ENCODE peak calls at places on chromosomes 6 and 20, in four cellular contexts. One of them, this sample, is unnamed.

GRCh38 chr6:149079911-149080501 is 237.5 kb upstream of the TAB2 start:
- DNase-seq in heart left ventricle: peak; percentile 43
- DNase-seq in body of pancreas: peak; percentile 46
- DNase-seq in A549: no peak
- DNase-seq in this sample: peak; percentile 65

GRCh38 chr6:6218246-6219085 is 102.0 kb downstream of the F13A1 start:
- DNase-seq in heart left ventricle: no peak
- DNase-seq in body of pancreas: no peak
- DNase-seq in A549: peak; percentile 39
- DNase-seq in this sample: no peak

GRCh38 chr6:15509335-15509933 is 153.4 kb downstream of the DTNBP1 start:
- DNase-seq in heart left ventricle: no peak
- DNase-seq in body of pancreas: no peak
- DNase-seq in A549: no peak
- DNase-seq in this sample: peak; percentile 13

GRCh38 chr20:61724376-61724775 is 341.3 kb downstream of the TAF4 start:
- DNase-seq in heart left ventricle: no peak
- DNase-seq in body of pancreas: no peak
- DNase-seq in A549: peak; percentile 36
- DNase-seq in this sample: no peak

GRCh38 chr6:1611572-1612385 is 2.1 kb downstream of the FOXC1 start:
- DNase-seq in heart left ventricle: no peak
- DNase-seq in body of pancreas: no peak
- DNase-seq in A549: peak; percentile 29
- DNase-seq in this sample: no peak

GRCh38 chr20:62955519-62956386 is 3.2 kb downstream of the SLC17A9 start:
- DNase-seq in heart left ventricle: no peak
- DNase-seq in body of pancreas: peak; percentile 50
- DNase-seq in A549: no peak
- DNase-seq in this sample: no peak

GRCh38 chr6:148448371-148449010 is 105.9 kb downstream of the SASH1 start:
- DNase-seq in heart left ventricle: no peak
- DNase-seq in body of pancreas: no peak
- DNase-seq in A549: no peak
- DNase-seq in this sample: no peak

GRCh38 chr20:45318948-45319347 is 10.8 kb upstream of the MATN4 start:
- DNase-seq in heart left ventricle: no peak
- DNase-seq in body of pancreas: no peak
- DNase-seq in A549: no peak
- DNase-seq in this sample: no peak

GRCh38 chr6:5997420-5998093 is 9.2 kb downstream of the NRN1 start:
- DNase-seq in heart left ventricle: no peak
- DNase-seq in body of pancreas: no peak
- DNase-seq in A549: no peak
- DNase-seq in this sample: no peak

GRCh38 chr20:58231678-58232077 is 3.2 kb upstream of the ANKRD60 start:
- DNase-seq in heart left ventricle: no peak
- DNase-seq in body of pancreas: no peak
- DNase-seq in A549: peak; percentile 37
- DNase-seq in this sample: no peak

GRCh38 chr6:121216928-121217327 is 117.4 kb downstream of the TBC1D32 start:
- DNase-seq in heart left ventricle: no peak
- DNase-seq in body of pancreas: no peak
- DNase-seq in A549: no peak
- DNase-seq in this sample: no peak

GRCh38 chr6:122049341-122049740 is 350.1 kb upstream of the HSF2 start:
- DNase-seq in heart left ventricle: peak; percentile 18
- DNase-seq in body of pancreas: no peak
- DNase-seq in A549: no peak
- DNase-seq in this sample: peak; percentile 49

GRCh38 chr6:16437984-16438383 is 199.6 kb downstream of the GMPR start:
- DNase-seq in heart left ventricle: no peak
- DNase-seq in body of pancreas: no peak
- DNase-seq in A549: no peak
- DNase-seq in this sample: no peak

GRCh38 chr20:54257090-54257816 is 49.4 kb downstream of the PFDN4 start:
- DNase-seq in heart left ventricle: no peak
- DNase-seq in body of pancreas: no peak
- DNase-seq in A549: no peak
- DNase-seq in this sample: no peak

GRCh38 chr20:18007534-18008292 is 38.9 kb downstream of the MGME1 start:
- DNase-seq in heart left ventricle: peak; percentile 15
- DNase-seq in body of pancreas: peak; percentile 30
- DNase-seq in A549: no peak
- DNase-seq in this sample: peak; percentile 55

GRCh38 chr6:127026247-127026646 is 92.2 kb upstream of the RSPO3 start:
- DNase-seq in heart left ventricle: no peak
- DNase-seq in body of pancreas: no peak
- DNase-seq in A549: peak; percentile 61
- DNase-seq in this sample: no peak

GRCh38 chr6:148747493-148748160 is 797 bp downstream of the UST start:
- DNase-seq in heart left ventricle: peak; percentile 30
- DNase-seq in body of pancreas: peak; percentile 42
- DNase-seq in A549: peak; percentile 5
- DNase-seq in this sample: peak; percentile 55

GRCh38 chr6:142803027-142803426 is 141.9 kb downstream of the HIVEP2 start:
- DNase-seq in heart left ventricle: no peak
- DNase-seq in body of pancreas: no peak
- DNase-seq in A549: no peak
- DNase-seq in this sample: no peak

GRCh38 chr20:37398750-37399621 is 53.0 kb downstream of the SRC start:
- DNase-seq in heart left ventricle: no peak
- DNase-seq in body of pancreas: no peak
- DNase-seq in A549: peak; percentile 64
- DNase-seq in this sample: no peak

GRCh38 chr6:83193747-83194582 is 808 bp downstream of the RWDD2A start:
- DNase-seq in heart left ventricle: peak; percentile 29
- DNase-seq in body of pancreas: peak; percentile 69
- DNase-seq in A549: peak; percentile 18
- DNase-seq in this sample: peak; percentile 43

GRCh38 chr6:90351696-90352095 is 55.1 kb upstream of the BACH2 start:
- DNase-seq in heart left ventricle: no peak
- DNase-seq in body of pancreas: no peak
- DNase-seq in A549: no peak
- DNase-seq in this sample: no peak

GRCh38 chr6:19999319-20000191 is 162.4 kb downstream of the ID4 start:
- DNase-seq in heart left ventricle: no peak
- DNase-seq in body of pancreas: no peak
- DNase-seq in A549: peak; percentile 48
- DNase-seq in this sample: no peak

GRCh38 chr6:143549630-143550268 is 38.2 kb upstream of the FUCA2 start:
- DNase-seq in heart left ventricle: no peak
- DNase-seq in body of pancreas: no peak
- DNase-seq in A549: no peak
- DNase-seq in this sample: no peak

GRCh38 chr20:53154540-53154939 is 182.4 kb downstream of the TSHZ2 start:
- DNase-seq in heart left ventricle: no peak
- DNase-seq in body of pancreas: no peak
- DNase-seq in A549: no peak
- DNase-seq in this sample: no peak

GRCh38 chr20:3808141-3808479 is 12.0 kb downstream of the CDC25B start:
- DNase-seq in heart left ventricle: peak; percentile 85
- DNase-seq in body of pancreas: peak; percentile 89
- DNase-seq in A549: peak; percentile 99
- DNase-seq in this sample: peak; percentile 86

GRCh38 chr20:6744171-6744570 is 23.3 kb upstream of the BMP2 start:
- DNase-seq in heart left ventricle: no peak
- DNase-seq in body of pancreas: no peak
- DNase-seq in A549: no peak
- DNase-seq in this sample: no peak

GRCh38 chr6:109383438-109383940 is 1.2 kb upstream of the CD164 start:
- DNase-seq in heart left ventricle: no peak
- DNase-seq in body of pancreas: no peak
- DNase-seq in A549: no peak
- DNase-seq in this sample: no peak

GRCh38 chr6:109381007-109381746 is 1.1 kb downstream of the CD164 start:
- DNase-seq in heart left ventricle: no peak
- DNase-seq in body of pancreas: no peak
- DNase-seq in A549: no peak
- DNase-seq in this sample: no peak

GRCh38 chr6:109379706-109380105 is 2.6 kb downstream of the CD164 start:
- DNase-seq in heart left ventricle: no peak
- DNase-seq in body of pancreas: no peak
- DNase-seq in A549: no peak
- DNase-seq in this sample: no peak

GRCh38 chr6:109382576-109383437 is 540 bp upstream of the CD164 start:
- DNase-seq in heart left ventricle: peak; percentile 94
- DNase-seq in body of pancreas: peak; percentile 92
- DNase-seq in A549: peak; percentile 94
- DNase-seq in this sample: peak; percentile 94

DNA sequence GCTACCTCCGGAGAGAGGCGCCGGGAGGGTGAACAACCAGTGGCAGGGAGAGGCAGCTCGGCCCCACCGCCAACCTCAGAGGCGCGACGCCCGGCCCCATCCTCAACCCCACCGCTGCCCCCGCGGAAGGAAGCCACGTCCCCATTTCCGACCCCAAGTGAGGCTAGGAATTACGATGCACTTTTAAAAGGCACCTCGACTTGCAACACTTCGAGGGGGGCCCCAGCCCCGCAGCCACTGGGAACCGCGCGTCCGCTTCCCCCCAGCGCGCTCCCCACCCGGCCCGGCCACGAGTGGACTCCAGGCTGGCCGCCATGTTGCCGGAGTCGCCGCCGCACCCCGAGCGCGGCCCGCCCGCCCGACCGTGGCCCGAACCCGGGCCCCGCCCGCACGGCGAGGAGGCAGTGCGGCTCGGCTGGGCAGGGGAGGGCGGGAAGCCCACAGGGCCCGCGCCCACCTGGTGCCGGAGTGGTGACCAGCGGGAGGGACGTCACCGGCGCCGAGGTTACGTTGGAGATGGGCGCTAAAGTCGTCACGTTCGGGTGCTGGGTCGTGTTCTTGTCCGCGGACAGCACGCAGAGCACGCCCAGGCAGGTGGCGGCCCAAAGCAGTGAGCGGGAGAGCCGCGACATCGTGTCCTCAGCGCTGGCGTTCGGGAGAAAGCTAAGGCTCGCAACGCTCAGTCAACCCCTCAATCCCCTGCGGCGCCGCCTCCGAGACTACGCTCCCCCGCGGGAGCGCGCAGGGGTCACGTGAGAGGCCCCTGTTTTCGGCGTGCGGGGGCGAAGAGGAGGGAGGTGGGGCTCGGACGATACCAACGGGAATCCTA is at the start of gene CD164:
- DNase-seq in heart left ventricle: peak; percentile 96
- DNase-seq in body of pancreas: peak; percentile 91
- DNase-seq in A549: peak; percentile 92
- DNase-seq in this sample: peak; percentile 94
- H3K4me3 ChIP-seq in heart left ventricle: peak within 1 kb of the TSS; percentile 91
- H3K4me3 ChIP-seq in body of pancreas: peak within 1 kb of the TSS; percentile 35
- H3K4me3 ChIP-seq in A549: peak within 1 kb of the TSS; percentile 97
- H3K4me3 ChIP-seq in this sample: peak within 1 kb of the TSS; percentile 84

GRCh38 chr20:38748097-38748862 is at the start of gene ACTR5:
- DNase-seq in heart left ventricle: peak; percentile 93
- DNase-seq in body of pancreas: peak; percentile 94
- DNase-seq in A549: peak; percentile 90
- DNase-seq in this sample: peak; percentile 94
- TF ChIP-seq POLR2A in heart left ventricle: peak; percentile 60
- TF ChIP-seq POLR2A in body of pancreas: peak; percentile 70
- TF ChIP-seq POLR2A in A549: peak; percentile 98
- TF ChIP-seq POLR2A in this sample: peak; percentile 36

GRCh38 chr20:11906626-11907480 is 10.8 kb upstream of the BTBD3 start:
- DNase-seq in heart left ventricle: no peak
- DNase-seq in body of pancreas: no peak
- DNase-seq in A549: no peak
- DNase-seq in this sample: no peak

GRCh38 chr20:11907621-11908020 is 10.1 kb upstream of the BTBD3 start:
- DNase-seq in heart left ventricle: no peak
- DNase-seq in body of pancreas: no peak
- DNase-seq in A549: no peak
- DNase-seq in this sample: no peak

GRCh38 chr20:11901127-11901526 is 16.6 kb upstream of the BTBD3 start:
- DNase-seq in heart left ventricle: no peak
- DNase-seq in body of pancreas: no peak
- DNase-seq in A549: no peak
- DNase-seq in this sample: no peak

GRCh38 chr20:11905460-11906150 is 12.1 kb upstream of the BTBD3 start:
- DNase-seq in heart left ventricle: no peak
- DNase-seq in body of pancreas: no peak
- DNase-seq in A549: peak; percentile 3
- DNase-seq in this sample: no peak

GRCh38 chr20:11902264-11902663 is 15.4 kb upstream of the BTBD3 start:
- DNase-seq in heart left ventricle: no peak
- DNase-seq in body of pancreas: no peak
- DNase-seq in A549: peak; percentile 14
- DNase-seq in this sample: no peak
- H3K27ac ChIP-seq in heart left ventricle: no peak overlapping the region
- H3K27ac ChIP-seq in body of pancreas: no peak overlapping the region
- H3K27ac ChIP-seq in A549: no peak overlapping the region
- H3K27ac ChIP-seq in this sample: no peak overlapping the region

GRCh38 chr6:52597738-52598122 is 20.9 kb upstream of the TRAM2 start:
- DNase-seq in heart left ventricle: no peak
- DNase-seq in body of pancreas: no peak
- DNase-seq in A549: no peak
- DNase-seq in this sample: no peak
- H3K4me3 ChIP-seq in heart left ventricle: no peak overlapping the region
- H3K4me3 ChIP-seq in body of pancreas: no peak overlapping the region
- H3K4me3 ChIP-seq in A549: no peak overlapping the region
- H3K4me3 ChIP-seq in this sample: no peak overlapping the region

GRCh38 chr6:28751963-28752350 is 171.8 kb downstream of the TRIM27 start:
- DNase-seq in heart left ventricle: no peak
- DNase-seq in body of pancreas: no peak
- DNase-seq in A549: no peak
- DNase-seq in this sample: no peak

GRCh38 chr6:28758818-28759235 is 165.0 kb downstream of the TRIM27 start:
- DNase-seq in heart left ventricle: no peak
- DNase-seq in body of pancreas: no peak
- DNase-seq in A549: no peak
- DNase-seq in this sample: no peak

GRCh38 chr6:28756555-28756918 is 167.2 kb downstream of the TRIM27 start:
- DNase-seq in heart left ventricle: no peak
- DNase-seq in body of pancreas: no peak
- DNase-seq in A549: peak; percentile 68
- DNase-seq in this sample: no peak

GRCh38 chr6:28758046-28758817 is 165.6 kb downstream of the TRIM27 start:
- DNase-seq in heart left ventricle: no peak
- DNase-seq in body of pancreas: no peak
- DNase-seq in A549: peak; percentile 88
- DNase-seq in this sample: peak; percentile 48

DNA sequence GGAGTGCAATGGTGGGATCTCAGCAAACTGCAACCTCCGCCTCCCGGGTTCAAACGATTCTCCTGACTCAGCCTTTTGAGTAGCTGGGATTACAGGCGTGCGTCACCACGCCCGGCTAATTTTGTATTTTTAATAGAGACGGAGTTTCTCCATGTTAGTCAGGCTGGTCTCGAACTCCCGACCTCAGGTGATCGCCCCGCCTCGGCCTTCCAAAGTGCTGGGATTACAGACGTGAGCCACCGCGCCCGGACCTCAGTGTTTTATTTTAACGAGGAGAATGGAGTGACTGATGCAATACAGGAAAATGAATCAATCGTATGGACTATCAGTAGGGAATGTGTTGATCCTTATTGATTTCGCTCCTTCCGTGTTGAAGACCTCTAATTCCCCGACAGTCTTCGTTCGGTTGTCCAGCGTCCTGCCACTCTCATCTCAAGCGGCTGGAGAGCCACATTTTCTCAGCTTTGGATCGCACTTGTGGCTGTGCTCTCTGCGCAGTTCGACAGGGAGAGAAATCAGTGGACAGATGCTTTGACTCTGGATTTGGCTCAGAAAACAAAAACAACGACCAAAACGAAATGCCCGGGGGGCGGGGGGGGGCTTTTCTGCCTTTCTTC is 166.2 kb downstream of the TRIM27 start:
- DNase-seq in heart left ventricle: no peak
- DNase-seq in body of pancreas: no peak
- DNase-seq in A549: peak; percentile 83
- DNase-seq in this sample: no peak
- TF ChIP-seq POLR2A in heart left ventricle: no peak
- TF ChIP-seq POLR2A in body of pancreas: no peak
- TF ChIP-seq POLR2A in A549: no peak
- TF ChIP-seq POLR2A in this sample: no peak

This sample was measured in ovary.